ENCODE peak calls at places on chromosomes 3 and 15, in five cellular contexts. A is psoas muscle, R is body of pancreas, S is fibroblast of mammary gland, W is AG10803. P is an unnamed sample.

GRCh38 chr3:4795905-4796304 is 183.3 kb upstream of the BHLHE40 start:
- DNase-seq in S (no peak), W (no peak), R (no peak), A (no peak), P (no peak)

GRCh38 chr3:34268032-34268760 is 469.8 kb downstream of the PDCD6IP start:
- DNase-seq in W (no peak), S (no peak), R (no peak), A (no peak), P (peak)

GRCh38 chr3:101722394-101723173 is 1.8 kb upstream of the CEP97 start:
- DNase-seq in S (no peak), R (no peak), A (no peak), W (no peak), P (no peak)

GRCh38 chr3:80855482-80855881 is 906.0 kb downstream of the GBE1 start:
- DNase-seq in S (no peak), A (no peak), R (no peak), W (no peak), P (no peak)

GRCh38 chr3:139265131-139266016 is 78.4 kb upstream of the MRPS22 start:
- DNase-seq in R (no peak), A (no peak), S (no peak), W (no peak), P (no peak)

GRCh38 chr15:77120576-77120975 is 49.7 kb upstream of the TSPAN3 start:
- DNase-seq in A (no peak), W (no peak), R (no peak), S (no peak), P (no peak)

GRCh38 chr15:34342737-34343575 is at the start of the genes NOP10 and NUTM1:
- DNase-seq in W (peak), S (peak), A (peak), R (peak), P (peak)

GRCh38 chr15:40603935-40604334 is 9.9 kb downstream of the KNL1 start:
- DNase-seq in W (no peak), A (no peak), S (no peak), R (no peak), P (no peak)

GRCh38 chr3:141388823-141389617 is 20.7 kb downstream of the ZBTB38 start:
- DNase-seq in A (no peak), S (peak), R (no peak), W (peak), P (peak)

GRCh38 chr3:43162573-43163084 is 56.8 kb upstream of the POMGNT2 start:
- DNase-seq in W (no peak), S (no peak), R (no peak), A (no peak), P (no peak)

GRCh38 chr15:25438601-25439455 is at the start of gene UBE3A:
- DNase-seq in R (peak), S (peak), A (peak), W (peak), P (peak)
- TF ChIP-seq CTCF in R (peak), S (peak), A (peak), W (peak), P (peak)

GRCh38 chr3:183098538-183099025 is 714 bp downstream of the MCCC1 start:
- DNase-seq in W (no peak), A (no peak), R (no peak), S (peak), P (no peak)

GRCh38 chr3:183099026-183099837 is at the start of gene MCCC1:
- DNase-seq in R (peak), S (peak), A (peak), W (peak), P (peak)

GRCh38 chr3:183100376-183100775 is 1.1 kb upstream of the MCCC1 start:
- DNase-seq in W (no peak), A (no peak), R (peak), S (peak), P (no peak)

GRCh38 chr3:183094711-183095110 is 4.6 kb downstream of the MCCC1 start:
- DNase-seq in R (peak), A (no peak), S (no peak), W (no peak), P (no peak)

GRCh38 chr3:183099838-183100204 is 525 bp upstream of the MCCC1 start:
- DNase-seq in R (no peak), A (no peak), W (no peak), S (no peak), P (no peak)
- H3K4me3 ChIP-seq in R (no peak), A (peak), W (peak), S (peak), P (peak)

GRCh38 chr15:41824062-41824745 is 3.7 kb upstream of the JMJD7 start:
- DNase-seq in A (peak), S (no peak), R (no peak), W (no peak), P (no peak)

GRCh38 chr15:41822471-41822870 is 5.4 kb upstream of the JMJD7 start:
- DNase-seq in R (no peak), A (no peak), W (no peak), S (no peak), P (no peak)

GRCh38 chr15:41825145-41825544 is 2.7 kb upstream of the JMJD7 start:
- DNase-seq in S (no peak), A (no peak), W (no peak), R (no peak), P (no peak)

GRCh38 chr15:41822957-41823356 is 4.9 kb upstream of the JMJD7 start:
- DNase-seq in W (no peak), R (no peak), A (no peak), S (no peak), P (no peak)

DNA sequence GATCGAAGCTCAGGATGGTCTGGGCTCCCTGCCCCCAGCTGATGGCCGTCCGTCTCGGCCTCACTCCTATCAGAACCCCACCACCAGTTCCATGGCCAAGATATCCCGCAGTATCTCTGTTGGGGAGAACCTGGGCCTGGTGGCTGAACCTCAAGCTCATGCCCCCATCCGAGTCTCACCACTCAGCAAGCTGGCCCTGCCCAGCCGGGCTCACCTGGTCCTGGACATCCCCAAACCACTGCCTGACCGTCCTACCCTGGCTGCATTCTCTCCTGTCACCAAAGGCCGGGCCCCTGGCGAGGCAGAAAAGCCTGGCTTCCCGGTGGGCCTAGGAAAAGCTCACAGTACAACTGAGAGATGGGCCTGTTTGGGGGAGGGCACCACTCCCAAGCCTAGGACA is 4.4 kb upstream of the JMJD7 start:
- DNase-seq in R (no peak), S (no peak), A (no peak), W (no peak), P (no peak)
- TF ChIP-seq CTCF in R (no peak), S (no peak), A (no peak), W (no peak), P (no peak)

GRCh38 chr3:153162513-153163348 is 705 bp downstream of the RAP2B start:
- DNase-seq in R (peak), A (peak), S (peak), W (peak), P (peak)

GRCh38 chr3:153164009-153164550 is 2.1 kb downstream of the RAP2B start:
- DNase-seq in A (no peak), W (no peak), R (no peak), S (no peak), P (no peak)

GRCh38 chr3:153163349-153164008 is 1.5 kb downstream of the RAP2B start:
- DNase-seq in W (peak), R (no peak), S (peak), A (no peak), P (peak)

GRCh38 chr3:153166206-153166605 is 4.2 kb downstream of the RAP2B start:
- DNase-seq in S (no peak), A (no peak), W (no peak), R (no peak), P (peak)

GRCh38 chr3:153165211-153165815 is 3.3 kb downstream of the RAP2B start:
- DNase-seq in S (peak), R (no peak), W (peak), A (no peak), P (peak)
- H3K4me3 ChIP-seq in S (peak), R (no peak), W (peak), A (peak), P (peak)

DNA sequence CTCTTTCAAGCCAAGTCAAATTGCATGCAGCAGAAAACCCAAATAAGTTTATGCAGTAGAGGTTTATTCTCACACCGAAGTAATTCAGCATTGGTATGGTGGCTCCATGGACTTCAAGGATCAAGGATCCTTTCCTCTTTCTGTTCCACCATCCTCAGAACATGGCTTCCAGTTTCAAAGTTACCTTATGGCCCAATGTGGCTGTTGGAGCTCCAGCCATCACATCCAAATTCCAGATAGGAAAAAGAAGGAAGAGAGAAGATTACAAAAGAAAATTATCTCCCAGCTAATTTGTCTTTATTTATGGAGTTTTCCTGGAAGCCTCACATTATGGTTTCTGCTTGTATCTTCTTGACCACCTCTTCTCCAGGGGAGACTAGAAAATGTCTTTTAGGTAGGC is 282.5 kb upstream of the CTDSPL start:
- DNase-seq in W (no peak), S (no peak), R (no peak), A (no peak), P (no peak)
- TF ChIP-seq CTCF in W (no peak), S (no peak), R (no peak), A (no peak), P (no peak)

GRCh38 chr3:131835906-131836305 is 198.9 kb downstream of the CPNE4 start:
- DNase-seq in R (no peak), W (no peak), A (no peak), S (no peak), P (no peak)
- H3K4me3 ChIP-seq in R (no peak), W (no peak), A (no peak), S (no peak), P (no peak)

P was measured in fibroblast of pulmonary artery.